ENCODE peak calls at places on chromosomes 12 and 14, in six cellular contexts. One of them, this sample, is unnamed.

GRCh38 chr12:71870409-71870808 is 30.9 kb downstream of the TBC1D15 start:
- DNase-seq in activated CD8-positive, alpha-beta memory T cell treated with anti-CD3 and anti-CD28 coated beads, Interleukin-2, amount 10 ng/mL, durations not matched to agents 7 days and 5 days: no peak
- DNase-seq in cortex of kidney: no peak
- DNase-seq in fibroblast of villous mesenchyme: peak
- DNase-seq in GM03348: no peak
- DNase-seq in stimulated activated CD8-positive, alpha-beta memory T cell treated with anti-CD3 and anti-CD28 coated beads, Interleukin-15, amount 100 ng/mL, for 24 hours: no peak
- DNase-seq in this sample: no peak

GRCh38 chr14:36996133-36996856 is 176.1 kb downstream of the SLC25A21 start:
- DNase-seq in stimulated activated CD8-positive, alpha-beta memory T cell treated with anti-CD3 and anti-CD28 coated beads, Interleukin-15, amount 100 ng/mL, for 24 hours: no peak
- DNase-seq in activated CD8-positive, alpha-beta memory T cell treated with anti-CD3 and anti-CD28 coated beads, Interleukin-2, amount 10 ng/mL, durations not matched to agents 7 days and 5 days: no peak
- DNase-seq in cortex of kidney: no peak
- DNase-seq in fibroblast of villous mesenchyme: peak
- DNase-seq in GM03348: peak
- DNase-seq in this sample: no peak

GRCh38 chr12:68240975-68241374 is 12.4 kb downstream of the IL22 start:
- DNase-seq in activated CD8-positive, alpha-beta memory T cell treated with anti-CD3 and anti-CD28 coated beads, Interleukin-2, amount 10 ng/mL, durations not matched to agents 7 days and 5 days: peak
- DNase-seq in stimulated activated CD8-positive, alpha-beta memory T cell treated with anti-CD3 and anti-CD28 coated beads, Interleukin-15, amount 100 ng/mL, for 24 hours: no peak
- DNase-seq in GM03348: peak
- DNase-seq in fibroblast of villous mesenchyme: peak
- DNase-seq in cortex of kidney: no peak
- DNase-seq in this sample: no peak

GRCh38 chr12:79183946-79184345 is 319.4 kb downstream of the SYT1 start:
- DNase-seq in fibroblast of villous mesenchyme: no peak
- DNase-seq in activated CD8-positive, alpha-beta memory T cell treated with anti-CD3 and anti-CD28 coated beads, Interleukin-2, amount 10 ng/mL, durations not matched to agents 7 days and 5 days: no peak
- DNase-seq in stimulated activated CD8-positive, alpha-beta memory T cell treated with anti-CD3 and anti-CD28 coated beads, Interleukin-15, amount 100 ng/mL, for 24 hours: no peak
- DNase-seq in cortex of kidney: no peak
- DNase-seq in GM03348: no peak
- DNase-seq in this sample: no peak

GRCh38 chr12:57837779-57838562 is 8.6 kb downstream of the CTDSP2 start:
- DNase-seq in stimulated activated CD8-positive, alpha-beta memory T cell treated with anti-CD3 and anti-CD28 coated beads, Interleukin-15, amount 100 ng/mL, for 24 hours: no peak
- DNase-seq in cortex of kidney: no peak
- DNase-seq in GM03348: peak
- DNase-seq in activated CD8-positive, alpha-beta memory T cell treated with anti-CD3 and anti-CD28 coated beads, Interleukin-2, amount 10 ng/mL, durations not matched to agents 7 days and 5 days: no peak
- DNase-seq in fibroblast of villous mesenchyme: peak
- DNase-seq in this sample: no peak

GRCh38 chr12:106113042-106113441 is 25.7 kb downstream of the NUAK1 start:
- DNase-seq in fibroblast of villous mesenchyme: peak
- DNase-seq in activated CD8-positive, alpha-beta memory T cell treated with anti-CD3 and anti-CD28 coated beads, Interleukin-2, amount 10 ng/mL, durations not matched to agents 7 days and 5 days: peak
- DNase-seq in stimulated activated CD8-positive, alpha-beta memory T cell treated with anti-CD3 and anti-CD28 coated beads, Interleukin-15, amount 100 ng/mL, for 24 hours: no peak
- DNase-seq in GM03348: peak
- DNase-seq in cortex of kidney: no peak
- DNase-seq in this sample: no peak

GRCh38 chr14:63398952-63399351 is 80.2 kb upstream of the GPHB5 start:
- DNase-seq in stimulated activated CD8-positive, alpha-beta memory T cell treated with anti-CD3 and anti-CD28 coated beads, Interleukin-15, amount 100 ng/mL, for 24 hours: no peak
- DNase-seq in cortex of kidney: no peak
- DNase-seq in fibroblast of villous mesenchyme: no peak
- DNase-seq in GM03348: no peak
- DNase-seq in activated CD8-positive, alpha-beta memory T cell treated with anti-CD3 and anti-CD28 coated beads, Interleukin-2, amount 10 ng/mL, durations not matched to agents 7 days and 5 days: no peak
- DNase-seq in this sample: no peak

GRCh38 chr14:79090781-79091180 is 920.6 kb downstream of the NRXN3 start:
- DNase-seq in cortex of kidney: no peak
- DNase-seq in GM03348: peak
- DNase-seq in activated CD8-positive, alpha-beta memory T cell treated with anti-CD3 and anti-CD28 coated beads, Interleukin-2, amount 10 ng/mL, durations not matched to agents 7 days and 5 days: no peak
- DNase-seq in stimulated activated CD8-positive, alpha-beta memory T cell treated with anti-CD3 and anti-CD28 coated beads, Interleukin-15, amount 100 ng/mL, for 24 hours: no peak
- DNase-seq in fibroblast of villous mesenchyme: no peak
- DNase-seq in this sample: no peak

GRCh38 chr12:2666411-2666810 is 128.4 kb upstream of the FKBP4 start:
- DNase-seq in fibroblast of villous mesenchyme: no peak
- DNase-seq in cortex of kidney: no peak
- DNase-seq in stimulated activated CD8-positive, alpha-beta memory T cell treated with anti-CD3 and anti-CD28 coated beads, Interleukin-15, amount 100 ng/mL, for 24 hours: no peak
- DNase-seq in activated CD8-positive, alpha-beta memory T cell treated with anti-CD3 and anti-CD28 coated beads, Interleukin-2, amount 10 ng/mL, durations not matched to agents 7 days and 5 days: no peak
- DNase-seq in GM03348: no peak
- DNase-seq in this sample: no peak

GRCh38 chr14:50944647-50945413 is 547 bp upstream of the PYGL start:
- DNase-seq in GM03348: peak
- DNase-seq in activated CD8-positive, alpha-beta memory T cell treated with anti-CD3 and anti-CD28 coated beads, Interleukin-2, amount 10 ng/mL, durations not matched to agents 7 days and 5 days: no peak
- DNase-seq in fibroblast of villous mesenchyme: peak
- DNase-seq in stimulated activated CD8-positive, alpha-beta memory T cell treated with anti-CD3 and anti-CD28 coated beads, Interleukin-15, amount 100 ng/mL, for 24 hours: no peak
- DNase-seq in cortex of kidney: no peak
- DNase-seq in this sample: peak

GRCh38 chr12:121860257-121860656 is 1.6 kb upstream of the HPD start:
- DNase-seq in GM03348: no peak
- DNase-seq in stimulated activated CD8-positive, alpha-beta memory T cell treated with anti-CD3 and anti-CD28 coated beads, Interleukin-15, amount 100 ng/mL, for 24 hours: no peak
- DNase-seq in fibroblast of villous mesenchyme: peak
- DNase-seq in cortex of kidney: no peak
- DNase-seq in activated CD8-positive, alpha-beta memory T cell treated with anti-CD3 and anti-CD28 coated beads, Interleukin-2, amount 10 ng/mL, durations not matched to agents 7 days and 5 days: no peak
- DNase-seq in this sample: no peak

GRCh38 chr12:41122894-41123293 is 65.2 kb upstream of the PDZRN4 start:
- DNase-seq in stimulated activated CD8-positive, alpha-beta memory T cell treated with anti-CD3 and anti-CD28 coated beads, Interleukin-15, amount 100 ng/mL, for 24 hours: no peak
- DNase-seq in GM03348: no peak
- DNase-seq in fibroblast of villous mesenchyme: no peak
- DNase-seq in cortex of kidney: no peak
- DNase-seq in activated CD8-positive, alpha-beta memory T cell treated with anti-CD3 and anti-CD28 coated beads, Interleukin-2, amount 10 ng/mL, durations not matched to agents 7 days and 5 days: no peak
- DNase-seq in this sample: no peak

GRCh38 chr14:67883717-67884116 is 64.1 kb downstream of the RAD51B start:
- DNase-seq in fibroblast of villous mesenchyme: peak
- DNase-seq in GM03348: peak
- DNase-seq in stimulated activated CD8-positive, alpha-beta memory T cell treated with anti-CD3 and anti-CD28 coated beads, Interleukin-15, amount 100 ng/mL, for 24 hours: no peak
- DNase-seq in cortex of kidney: no peak
- DNase-seq in activated CD8-positive, alpha-beta memory T cell treated with anti-CD3 and anti-CD28 coated beads, Interleukin-2, amount 10 ng/mL, durations not matched to agents 7 days and 5 days: no peak
- DNase-seq in this sample: no peak

GRCh38 chr12:95328708-95329107 is 111.1 kb downstream of the VEZT start:
- DNase-seq in cortex of kidney: no peak
- DNase-seq in fibroblast of villous mesenchyme: no peak
- DNase-seq in activated CD8-positive, alpha-beta memory T cell treated with anti-CD3 and anti-CD28 coated beads, Interleukin-2, amount 10 ng/mL, durations not matched to agents 7 days and 5 days: no peak
- DNase-seq in stimulated activated CD8-positive, alpha-beta memory T cell treated with anti-CD3 and anti-CD28 coated beads, Interleukin-15, amount 100 ng/mL, for 24 hours: no peak
- DNase-seq in GM03348: no peak
- DNase-seq in this sample: no peak

GRCh38 chr12:53729659-53730058 is 2.4 kb upstream of the CALCOCO1 start:
- DNase-seq in GM03348: no peak
- DNase-seq in fibroblast of villous mesenchyme: no peak
- DNase-seq in activated CD8-positive, alpha-beta memory T cell treated with anti-CD3 and anti-CD28 coated beads, Interleukin-2, amount 10 ng/mL, durations not matched to agents 7 days and 5 days: no peak
- DNase-seq in cortex of kidney: no peak
- DNase-seq in stimulated activated CD8-positive, alpha-beta memory T cell treated with anti-CD3 and anti-CD28 coated beads, Interleukin-15, amount 100 ng/mL, for 24 hours: no peak
- DNase-seq in this sample: no peak

GRCh38 chr12:42636993-42637392 is 47.4 kb upstream of the PRICKLE1 start:
- DNase-seq in stimulated activated CD8-positive, alpha-beta memory T cell treated with anti-CD3 and anti-CD28 coated beads, Interleukin-15, amount 100 ng/mL, for 24 hours: no peak
- DNase-seq in activated CD8-positive, alpha-beta memory T cell treated with anti-CD3 and anti-CD28 coated beads, Interleukin-2, amount 10 ng/mL, durations not matched to agents 7 days and 5 days: no peak
- DNase-seq in cortex of kidney: no peak
- DNase-seq in fibroblast of villous mesenchyme: no peak
- DNase-seq in GM03348: no peak
- DNase-seq in this sample: no peak

GRCh38 chr12:84642201-84642600 is 270.4 kb downstream of the SLC6A15 start:
- DNase-seq in activated CD8-positive, alpha-beta memory T cell treated with anti-CD3 and anti-CD28 coated beads, Interleukin-2, amount 10 ng/mL, durations not matched to agents 7 days and 5 days: no peak
- DNase-seq in stimulated activated CD8-positive, alpha-beta memory T cell treated with anti-CD3 and anti-CD28 coated beads, Interleukin-15, amount 100 ng/mL, for 24 hours: no peak
- DNase-seq in cortex of kidney: no peak
- DNase-seq in GM03348: peak
- DNase-seq in fibroblast of villous mesenchyme: no peak
- DNase-seq in this sample: no peak

GRCh38 chr14:72609205-72609916 is 284.5 kb downstream of the DPF3 start:
- DNase-seq in stimulated activated CD8-positive, alpha-beta memory T cell treated with anti-CD3 and anti-CD28 coated beads, Interleukin-15, amount 100 ng/mL, for 24 hours: no peak
- DNase-seq in fibroblast of villous mesenchyme: no peak
- DNase-seq in cortex of kidney: no peak
- DNase-seq in activated CD8-positive, alpha-beta memory T cell treated with anti-CD3 and anti-CD28 coated beads, Interleukin-2, amount 10 ng/mL, durations not matched to agents 7 days and 5 days: peak
- DNase-seq in GM03348: no peak
- DNase-seq in this sample: no peak

GRCh38 chr14:21825147-21825743 is 151.6 kb upstream of the OR4E1 start:
- DNase-seq in fibroblast of villous mesenchyme: peak
- DNase-seq in GM03348: no peak
- DNase-seq in cortex of kidney: no peak
- DNase-seq in stimulated activated CD8-positive, alpha-beta memory T cell treated with anti-CD3 and anti-CD28 coated beads, Interleukin-15, amount 100 ng/mL, for 24 hours: no peak
- DNase-seq in activated CD8-positive, alpha-beta memory T cell treated with anti-CD3 and anti-CD28 coated beads, Interleukin-2, amount 10 ng/mL, durations not matched to agents 7 days and 5 days: peak
- DNase-seq in this sample: peak

GRCh38 chr12:121804417-121805111 is 755 bp downstream of the SETD1B start:
- DNase-seq in GM03348: peak
- DNase-seq in fibroblast of villous mesenchyme: peak
- DNase-seq in stimulated activated CD8-positive, alpha-beta memory T cell treated with anti-CD3 and anti-CD28 coated beads, Interleukin-15, amount 100 ng/mL, for 24 hours: no peak
- DNase-seq in cortex of kidney: no peak
- DNase-seq in activated CD8-positive, alpha-beta memory T cell treated with anti-CD3 and anti-CD28 coated beads, Interleukin-2, amount 10 ng/mL, durations not matched to agents 7 days and 5 days: peak
- DNase-seq in this sample: peak

GRCh38 chr12:110289711-110290078 is 8.6 kb downstream of the ATP2A2 start:
- DNase-seq in stimulated activated CD8-positive, alpha-beta memory T cell treated with anti-CD3 and anti-CD28 coated beads, Interleukin-15, amount 100 ng/mL, for 24 hours: no peak
- DNase-seq in activated CD8-positive, alpha-beta memory T cell treated with anti-CD3 and anti-CD28 coated beads, Interleukin-2, amount 10 ng/mL, durations not matched to agents 7 days and 5 days: no peak
- DNase-seq in fibroblast of villous mesenchyme: no peak
- DNase-seq in cortex of kidney: no peak
- DNase-seq in GM03348: no peak
- DNase-seq in this sample: no peak

GRCh38 chr12:105431537-105431936 is 101.0 kb downstream of the C12orf75 start:
- DNase-seq in stimulated activated CD8-positive, alpha-beta memory T cell treated with anti-CD3 and anti-CD28 coated beads, Interleukin-15, amount 100 ng/mL, for 24 hours: no peak
- DNase-seq in fibroblast of villous mesenchyme: no peak
- DNase-seq in GM03348: no peak
- DNase-seq in cortex of kidney: no peak
- DNase-seq in activated CD8-positive, alpha-beta memory T cell treated with anti-CD3 and anti-CD28 coated beads, Interleukin-2, amount 10 ng/mL, durations not matched to agents 7 days and 5 days: no peak
- DNase-seq in this sample: peak

GRCh38 chr14:88422919-88423318 is 37.5 kb downstream of the SPATA7 start:
- DNase-seq in cortex of kidney: no peak
- DNase-seq in activated CD8-positive, alpha-beta memory T cell treated with anti-CD3 and anti-CD28 coated beads, Interleukin-2, amount 10 ng/mL, durations not matched to agents 7 days and 5 days: no peak
- DNase-seq in GM03348: peak
- DNase-seq in stimulated activated CD8-positive, alpha-beta memory T cell treated with anti-CD3 and anti-CD28 coated beads, Interleukin-15, amount 100 ng/mL, for 24 hours: no peak
- DNase-seq in fibroblast of villous mesenchyme: peak
- DNase-seq in this sample: no peak

GRCh38 chr14:50351016-50351415 is 38.9 kb downstream of the DMAC2L start:
- DNase-seq in fibroblast of villous mesenchyme: peak
- DNase-seq in cortex of kidney: no peak
- DNase-seq in activated CD8-positive, alpha-beta memory T cell treated with anti-CD3 and anti-CD28 coated beads, Interleukin-2, amount 10 ng/mL, durations not matched to agents 7 days and 5 days: no peak
- DNase-seq in GM03348: peak
- DNase-seq in stimulated activated CD8-positive, alpha-beta memory T cell treated with anti-CD3 and anti-CD28 coated beads, Interleukin-15, amount 100 ng/mL, for 24 hours: no peak
- DNase-seq in this sample: no peak

GRCh38 chr12:59736786-59737185 is 141.0 kb downstream of the SLC16A7 start:
- DNase-seq in fibroblast of villous mesenchyme: peak
- DNase-seq in cortex of kidney: no peak
- DNase-seq in activated CD8-positive, alpha-beta memory T cell treated with anti-CD3 and anti-CD28 coated beads, Interleukin-2, amount 10 ng/mL, durations not matched to agents 7 days and 5 days: no peak
- DNase-seq in stimulated activated CD8-positive, alpha-beta memory T cell treated with anti-CD3 and anti-CD28 coated beads, Interleukin-15, amount 100 ng/mL, for 24 hours: no peak
- DNase-seq in GM03348: peak
- DNase-seq in this sample: no peak

GRCh38 chr12:3124917-3125316 is 47.7 kb downstream of the TSPAN9 start:
- DNase-seq in fibroblast of villous mesenchyme: no peak
- DNase-seq in cortex of kidney: no peak
- DNase-seq in activated CD8-positive, alpha-beta memory T cell treated with anti-CD3 and anti-CD28 coated beads, Interleukin-2, amount 10 ng/mL, durations not matched to agents 7 days and 5 days: no peak
- DNase-seq in stimulated activated CD8-positive, alpha-beta memory T cell treated with anti-CD3 and anti-CD28 coated beads, Interleukin-15, amount 100 ng/mL, for 24 hours: no peak
- DNase-seq in GM03348: no peak
- DNase-seq in this sample: no peak

GRCh38 chr12:53938276-53939140 is at the start of gene HOXC13:
- DNase-seq in cortex of kidney: no peak
- DNase-seq in GM03348: peak
- DNase-seq in activated CD8-positive, alpha-beta memory T cell treated with anti-CD3 and anti-CD28 coated beads, Interleukin-2, amount 10 ng/mL, durations not matched to agents 7 days and 5 days: no peak
- DNase-seq in stimulated activated CD8-positive, alpha-beta memory T cell treated with anti-CD3 and anti-CD28 coated beads, Interleukin-15, amount 100 ng/mL, for 24 hours: no peak
- DNase-seq in fibroblast of villous mesenchyme: peak
- DNase-seq in this sample: peak

GRCh38 chr14:93945070-93945399 is 17.9 kb downstream of the FAM181A start:
- DNase-seq in cortex of kidney: no peak
- DNase-seq in stimulated activated CD8-positive, alpha-beta memory T cell treated with anti-CD3 and anti-CD28 coated beads, Interleukin-15, amount 100 ng/mL, for 24 hours: no peak
- DNase-seq in GM03348: no peak
- DNase-seq in fibroblast of villous mesenchyme: no peak
- DNase-seq in activated CD8-positive, alpha-beta memory T cell treated with anti-CD3 and anti-CD28 coated beads, Interleukin-2, amount 10 ng/mL, durations not matched to agents 7 days and 5 days: no peak
- DNase-seq in this sample: no peak

This sample was measured in HAP-1.